ENCODE peak calls at places on chromosomes 11 and 22, in seven cellular contexts. S, T, M, B, A, U and V are unnamed samples.

GRCh38 chr11:76257040-76257730 is 50.9 kb upstream of the WNT11 start:
- DNase-seq in M (peak; percentile 33), U (no peak), S (no peak), B (no peak), T (no peak), A (peak; percentile 12), V (peak; percentile 44)

GRCh38 chr11:102306817-102307814 is 10.2 kb upstream of the BIRC3 start:
- DNase-seq in B (no peak), S (no peak), U (no peak), T (no peak), M (peak; percentile 28), A (no peak), V (no peak)

GRCh38 chr11:77141034-77141433 is 13.0 kb downstream of the MYO7A start:
- DNase-seq in A (peak; percentile 40), T (no peak), B (no peak), S (peak; percentile 91), U (no peak), M (no peak), V (no peak)

GRCh38 chr11:858053-858992 is 15.7 kb downstream of the TSPAN4 start:
- DNase-seq in T (no peak), M (no peak), U (no peak), S (no peak), B (no peak), A (no peak), V (no peak)

GRCh38 chr11:42205518-42205917 is 746.1 kb upstream of the LRRC4C start:
- DNase-seq in A (no peak), M (no peak), B (no peak), S (no peak), U (no peak), T (no peak), V (no peak)

GRCh38 chr11:69696749-69697488 is 6.9 kb downstream of the FGF19 start:
- DNase-seq in T (no peak), B (no peak), M (no peak), S (no peak), U (no peak), A (no peak), V (no peak)

GRCh38 chr11:18243783-18244362 is 4.6 kb downstream of the SAA2 start:
- DNase-seq in M (peak; percentile 83), A (peak; percentile 63), S (peak; percentile 72), B (peak; percentile 42), U (peak; percentile 72), T (peak; percentile 69), V (peak; percentile 34)

GRCh38 chr11:69122642-69123431 is 32.9 kb upstream of the SMIM38 start:
- DNase-seq in U (peak; percentile 83), M (peak; percentile 98), T (peak; percentile 96), B (peak; percentile 67), S (peak; percentile 70), A (peak; percentile 59), V (peak; percentile 74)

GRCh38 chr11:126485021-126485781 is 129.7 kb downstream of the ST3GAL4 start:
- DNase-seq in M (no peak), U (no peak), S (peak; percentile 81), A (peak; percentile 2), B (no peak), T (no peak), V (no peak)

GRCh38 chr11:128687321-128687720 is 6.6 kb upstream of the FLI1 start:
- DNase-seq in S (no peak), U (peak; percentile 82), B (no peak), T (peak; percentile 84), A (peak; percentile 50), M (peak; percentile 58), V (peak; percentile 4)

GRCh38 chr22:23302171-23303002 is 122.1 kb downstream of the BCR start:
- DNase-seq in A (peak; percentile 16), M (no peak), U (no peak), S (no peak), B (no peak), T (no peak), V (no peak)

GRCh38 chr11:115464269-115464668 is 39.9 kb downstream of the CADM1 start:
- DNase-seq in S (peak; percentile 69), U (no peak), B (no peak), T (no peak), M (no peak), A (peak; percentile 9), V (peak; percentile 60)

GRCh38 chr22:18078329-18079041 is 695 bp downstream of the PEX26 start:
- DNase-seq in S (peak; percentile 19), T (peak; percentile 38), M (peak; percentile 51), U (peak; percentile 62), A (peak; percentile 49), B (no peak), V (peak; percentile 45)

GRCh38 chr22:35205141-35205775 is 52.0 kb upstream of the HMGXB4 start:
- DNase-seq in B (peak; percentile 9), M (peak; percentile 77), A (no peak), U (no peak), S (no peak), T (no peak), V (no peak)

GRCh38 chr22:49011769-49012598 is 815.7 kb downstream of the BRD1 start:
- DNase-seq in S (no peak), A (no peak), T (peak; percentile 24), B (no peak), U (peak; percentile 35), M (peak; percentile 11), V (no peak)

GRCh38 chr11:2825261-2825885 is 60.2 kb downstream of the CDKN1C start:
- DNase-seq in T (no peak), A (peak; percentile 78), B (no peak), S (peak; percentile 74), U (no peak), M (no peak), V (peak; percentile 79)

GRCh38 chr11:20000393-20001134 is 159.7 kb downstream of the DBX1 start:
- DNase-seq in A (peak; percentile 71), M (peak; percentile 95), B (peak; percentile 87), S (no peak), T (peak; percentile 96), U (peak; percentile 72), V (no peak)

GRCh38 chr11:112525844-112526590 is 265.4 kb upstream of the PLET1 start:
- DNase-seq in B (no peak), A (peak; percentile 27), M (no peak), S (no peak), T (no peak), U (no peak), V (no peak)

GRCh38 chr11:128757235-128757711 is 63.4 kb downstream of the FLI1 start:
- DNase-seq in A (peak; percentile 56), U (no peak), T (peak; percentile 58), B (no peak), M (peak; percentile 89), S (peak; percentile 48), V (no peak)

DNA sequence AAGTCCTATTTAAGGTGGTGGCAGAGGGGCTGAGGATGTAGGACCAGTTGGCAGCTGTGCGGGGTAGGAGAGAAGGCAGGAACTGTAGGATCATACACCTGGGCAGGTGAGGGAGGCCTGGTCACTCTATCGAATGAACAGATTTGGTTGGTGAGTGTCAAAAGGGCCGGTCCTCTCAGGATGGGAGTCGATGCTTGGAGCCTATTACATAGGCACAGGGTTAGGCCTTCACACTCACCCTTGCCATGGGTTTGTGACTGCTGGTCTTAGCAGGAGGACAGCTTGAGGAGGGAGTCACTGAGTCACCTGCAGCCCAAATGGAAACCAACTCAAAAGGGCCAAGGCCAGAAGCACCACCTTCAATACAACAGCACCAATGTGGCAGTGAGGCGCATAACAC is 80.2 kb upstream of the NARS2 start:
- DNase-seq in S (no peak), T (no peak), M (no peak), A (no peak), U (peak; percentile 14), B (no peak), V (no peak)
- H3K27ac ChIP-seq in S (no peak overlapping the region), T (no peak overlapping the region), M (no peak overlapping the region), A (no peak overlapping the region), U (no peak overlapping the region), B (no peak overlapping the region), V (no peak overlapping the region)

GRCh38 chr11:116990811-116991210 is 107.4 kb downstream of the SIK3 start:
- DNase-seq in T (no peak), B (no peak), M (no peak), A (no peak), U (no peak), S (no peak), V (no peak)

GRCh38 chr11:116986521-116987105 is 111.6 kb downstream of the SIK3 start:
- DNase-seq in A (peak; percentile 82), B (no peak), T (no peak), S (peak; percentile 90), U (no peak), M (no peak), V (no peak)

GRCh38 chr11:116991491-116991890 is 106.7 kb downstream of the SIK3 start:
- DNase-seq in A (no peak), U (no peak), T (no peak), S (no peak), B (no peak), M (no peak), V (no peak)

GRCh38 chr11:116990061-116990473 is 108.2 kb downstream of the SIK3 start:
- DNase-seq in M (no peak), U (no peak), S (peak; percentile 92), B (no peak), T (no peak), A (peak; percentile 25), V (no peak)

DNA sequence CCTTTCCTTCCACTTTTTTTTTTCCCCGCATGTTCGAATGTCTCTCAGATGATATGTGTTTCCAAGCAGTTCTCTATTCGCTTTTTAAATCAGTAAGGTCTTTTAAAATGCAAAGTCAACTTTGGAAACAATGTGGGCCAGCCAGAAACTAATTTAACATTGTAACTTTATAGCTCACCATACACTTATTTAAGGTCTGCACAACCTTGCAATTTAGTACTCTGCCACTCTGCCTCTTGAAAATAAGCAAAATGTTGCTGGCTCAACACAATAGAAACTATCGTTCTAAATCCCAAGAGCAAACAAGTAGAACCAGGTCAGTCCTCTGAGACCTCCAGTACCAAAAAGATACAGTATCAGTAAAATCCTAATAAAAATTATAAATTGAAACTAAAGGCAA is 109.0 kb downstream of the SIK3 start:
- DNase-seq in T (no peak), U (no peak), M (no peak), A (no peak), S (no peak), B (no peak), V (no peak)
- H2BK120ac ChIP-seq in T (no peak overlapping the region), U (no peak overlapping the region), M (no peak overlapping the region), A (no peak overlapping the region), S (no peak overlapping the region), B (no peak overlapping the region), V (no peak overlapping the region)

GRCh38 chr22:50186181-50186731 is 543 bp downstream of the TRABD start:
- DNase-seq in T (no peak), B (no peak), M (no peak), A (no peak), U (no peak), S (no peak), V (peak; percentile 14)
- H3K4me1 ChIP-seq in T (no peaks in the 10 kb centered on the region), B (peaks cover 16% of the 10 kb centered on the region), M (peaks cover 2% of the 10 kb centered on the region), A (peaks cover 50% of the 10 kb centered on the region), U (peaks cover 32% of the 10 kb centered on the region), S (peaks cover 25% of the 10 kb centered on the region), V (peaks cover 41% of the 10 kb centered on the region)

DNA sequence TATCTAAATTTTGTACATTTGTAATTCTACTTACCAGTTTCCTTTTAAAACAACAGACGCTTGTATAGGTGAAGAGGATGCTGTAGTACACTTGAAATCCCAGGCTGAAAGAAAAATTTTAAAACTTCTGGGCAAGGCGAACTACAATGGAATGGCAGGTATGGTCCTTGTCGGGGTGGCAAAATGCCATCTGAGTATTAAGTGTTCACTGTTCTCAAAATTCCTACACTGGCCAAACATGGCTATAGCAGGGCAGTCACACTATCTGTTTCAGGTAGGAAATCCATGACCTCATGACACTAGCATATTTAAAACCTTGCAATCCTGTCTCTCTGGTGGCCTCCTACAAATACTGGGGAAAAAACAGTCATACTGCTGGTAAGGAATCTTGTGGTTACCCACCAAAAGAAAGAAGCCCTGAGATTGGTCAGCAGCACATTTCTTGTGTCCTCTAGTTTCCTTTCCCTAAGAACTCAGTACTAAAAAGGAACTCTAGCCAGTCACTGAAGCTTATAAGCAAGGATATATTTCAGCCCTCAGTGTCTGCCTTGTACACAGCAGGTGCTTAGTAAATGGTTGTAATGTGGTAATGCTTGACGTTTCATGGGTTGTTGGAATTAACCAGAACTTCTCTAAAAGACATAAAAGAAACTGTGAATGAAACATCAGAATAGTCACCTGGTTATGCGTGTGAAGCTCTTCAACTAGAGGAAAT is 5.2 kb upstream of the ZC3H12C start:
- DNase-seq in M (no peak), A (peak; percentile 76), U (no peak), B (no peak), T (no peak), S (peak; percentile 79), V (no peak)
- H3K27ac ChIP-seq in M (no peak overlapping the region), A (no peak overlapping the region), U (no peak overlapping the region), B (no peak overlapping the region), T (no peak overlapping the region), S (no peak overlapping the region), V (no peak overlapping the region)